ENCODE peak calls at places on chromosomes 4 and X, in six cellular contexts. One of them, this sample, is unnamed.
A peak's percentile ranks its signal among the peaks of the same experiment; 100 is the strongest.

GRCh38 chr4:113145147-113145518 is 95.7 kb downstream of the ANK2 start:
- DNase-seq in Caki2: no peak
- DNase-seq in NCI-H1105: no peak
- DNase-seq in glutamatergic neuron: no peak
- DNase-seq in bronchial epithelial cell: no peak
- DNase-seq in RKO: no peak
- DNase-seq in this sample: no peak

GRCh38 chr4:92368648-92369047 is 64.9 kb downstream of the GRID2 start:
- DNase-seq in Caki2: no peak
- DNase-seq in NCI-H1105: no peak
- DNase-seq in glutamatergic neuron: no peak
- DNase-seq in bronchial epithelial cell: no peak
- DNase-seq in RKO: no peak
- DNase-seq in this sample: no peak

GRCh38 chr4:57405359-57405758 is 295.2 kb upstream of the IGFBP7 start:
- DNase-seq in Caki2: peak; percentile 1
- DNase-seq in NCI-H1105: no peak
- DNase-seq in glutamatergic neuron: no peak
- DNase-seq in bronchial epithelial cell: peak; percentile 97
- DNase-seq in RKO: peak; percentile 41
- DNase-seq in this sample: no peak

GRCh38 chrX:111868726-111869638 is 7.0 kb upstream of the TRPC5OS start:
- DNase-seq in Caki2: peak; percentile 9
- DNase-seq in NCI-H1105: no peak
- DNase-seq in glutamatergic neuron: no peak
- DNase-seq in bronchial epithelial cell: peak; percentile 22
- DNase-seq in RKO: no peak
- DNase-seq in this sample: no peak

GRCh38 chr4:186449954-186450353 is 105.4 kb downstream of the MTNR1A start:
- DNase-seq in Caki2: no peak
- DNase-seq in NCI-H1105: no peak
- DNase-seq in glutamatergic neuron: no peak
- DNase-seq in bronchial epithelial cell: no peak
- DNase-seq in RKO: no peak
- DNase-seq in this sample: no peak

GRCh38 chr4:6840062-6840976 is 57.8 kb downstream of the KIAA0232 start:
- DNase-seq in Caki2: peak; percentile 40
- DNase-seq in NCI-H1105: no peak
- DNase-seq in glutamatergic neuron: no peak
- DNase-seq in bronchial epithelial cell: no peak
- DNase-seq in RKO: no peak
- DNase-seq in this sample: no peak

GRCh38 chr4:113760094-113760851 is 1.3 kb downstream of the CAMK2D start:
- DNase-seq in Caki2: peak; percentile 51
- DNase-seq in NCI-H1105: no peak
- DNase-seq in glutamatergic neuron: peak; percentile 34
- DNase-seq in bronchial epithelial cell: peak; percentile 53
- DNase-seq in RKO: peak; percentile 71
- DNase-seq in this sample: no peak

GRCh38 chr4:156906325-156906724 is 65.3 kb downstream of the PDGFC start:
- DNase-seq in Caki2: no peak
- DNase-seq in NCI-H1105: no peak
- DNase-seq in glutamatergic neuron: no peak
- DNase-seq in bronchial epithelial cell: no peak
- DNase-seq in RKO: no peak
- DNase-seq in this sample: no peak

GRCh38 chrX:125404667-125405160 is 85.0 kb downstream of the TEX13C start:
- DNase-seq in Caki2: no peak
- DNase-seq in NCI-H1105: no peak
- DNase-seq in glutamatergic neuron: no peak
- DNase-seq in bronchial epithelial cell: no peak
- DNase-seq in RKO: no peak
- DNase-seq in this sample: no peak

GRCh38 chr4:151671541-151672059 is 89.2 kb downstream of the GATB start:
- DNase-seq in Caki2: no peak
- DNase-seq in NCI-H1105: no peak
- DNase-seq in glutamatergic neuron: no peak
- DNase-seq in bronchial epithelial cell: no peak
- DNase-seq in RKO: no peak
- DNase-seq in this sample: no peak

GRCh38 chr4:154142664-154143063 is 348.9 kb downstream of the DCHS2 start:
- DNase-seq in Caki2: no peak
- DNase-seq in NCI-H1105: no peak
- DNase-seq in glutamatergic neuron: no peak
- DNase-seq in bronchial epithelial cell: no peak
- DNase-seq in RKO: no peak
- DNase-seq in this sample: no peak

GRCh38 chrX:46611658-46612362 is 38.2 kb downstream of the CHST7 start:
- DNase-seq in Caki2: no peak
- DNase-seq in NCI-H1105: no peak
- DNase-seq in glutamatergic neuron: no peak
- DNase-seq in bronchial epithelial cell: no peak
- DNase-seq in RKO: no peak
- DNase-seq in this sample: no peak

GRCh38 chrX:9062621-9063020 is 28.7 kb upstream of the FAM9B start:
- DNase-seq in Caki2: no peak
- DNase-seq in NCI-H1105: no peak
- DNase-seq in glutamatergic neuron: peak; percentile 21
- DNase-seq in bronchial epithelial cell: peak; percentile 34
- DNase-seq in RKO: no peak
- DNase-seq in this sample: no peak

GRCh38 chrX:53456254-53456653 is 22.1 kb upstream of the HSD17B10 start:
- DNase-seq in Caki2: peak; percentile 24
- DNase-seq in NCI-H1105: no peak
- DNase-seq in glutamatergic neuron: no peak
- DNase-seq in bronchial epithelial cell: peak; percentile 83
- DNase-seq in RKO: no peak
- DNase-seq in this sample: no peak